ENCODE peak calls at places on chromosomes 11 and 22, in nine cellular contexts. One of them, this sample, is unnamed.

GRCh38 chr11:76234704-76235232 is 28.5 kb upstream of the WNT11 start:
- DNase-seq in ovary: peak
- DNase-seq in A549: no peak
- DNase-seq in stomach: peak
- DNase-seq in sigmoid colon: peak
- DNase-seq in tibial nerve: peak
- DNase-seq in HepG2: no peak
- DNase-seq in GM12878: no peak
- DNase-seq in suprapubic skin: peak
- DNase-seq in this sample: no peak

GRCh38 chr11:116232364-116232801 is 540.4 kb downstream of the BUD13 start:
- DNase-seq in ovary: no peak
- DNase-seq in A549: no peak
- DNase-seq in stomach: no peak
- DNase-seq in sigmoid colon: peak
- DNase-seq in tibial nerve: no peak
- DNase-seq in HepG2: no peak
- DNase-seq in GM12878: no peak
- DNase-seq in suprapubic skin: no peak
- DNase-seq in this sample: peak

GRCh38 chr11:5317301-5317700 is 6.8 kb downstream of the OR51B2 start:
- DNase-seq in ovary: no peak
- DNase-seq in A549: no peak
- DNase-seq in stomach: no peak
- DNase-seq in sigmoid colon: no peak
- DNase-seq in tibial nerve: no peak
- DNase-seq in HepG2: no peak
- DNase-seq in GM12878: no peak
- DNase-seq in suprapubic skin: no peak
- DNase-seq in this sample: no peak

GRCh38 chr11:8356731-8357504 is 93.2 kb upstream of the LMO1 start:
- DNase-seq in ovary: peak
- DNase-seq in A549: no peak
- DNase-seq in stomach: no peak
- DNase-seq in sigmoid colon: no peak
- DNase-seq in tibial nerve: no peak
- DNase-seq in HepG2: no peak
- DNase-seq in GM12878: no peak
- DNase-seq in suprapubic skin: no peak
- DNase-seq in this sample: no peak

GRCh38 chr11:7589861-7590260 is 76.1 kb downstream of the PPFIBP2 start:
- DNase-seq in ovary: no peak
- DNase-seq in A549: no peak
- DNase-seq in stomach: no peak
- DNase-seq in sigmoid colon: no peak
- DNase-seq in tibial nerve: no peak
- DNase-seq in HepG2: no peak
- DNase-seq in GM12878: no peak
- DNase-seq in suprapubic skin: no peak
- DNase-seq in this sample: no peak

GRCh38 chr22:27212081-27212480 is 554.7 kb downstream of the MIAT start:
- DNase-seq in ovary: no peak
- DNase-seq in A549: no peak
- DNase-seq in stomach: no peak
- DNase-seq in sigmoid colon: no peak
- DNase-seq in tibial nerve: no peak
- DNase-seq in HepG2: no peak
- DNase-seq in GM12878: no peak
- DNase-seq in suprapubic skin: no peak
- DNase-seq in this sample: no peak

GRCh38 chr22:47163876-47164513 is 401.5 kb downstream of the TBC1D22A start:
- DNase-seq in ovary: peak
- DNase-seq in A549: no peak
- DNase-seq in stomach: no peak
- DNase-seq in sigmoid colon: peak
- DNase-seq in tibial nerve: peak
- DNase-seq in HepG2: no peak
- DNase-seq in GM12878: no peak
- DNase-seq in suprapubic skin: peak
- DNase-seq in this sample: peak

GRCh38 chr11:69650081-69650831 is 9.3 kb downstream of the CCND1 start:
- DNase-seq in ovary: no peak
- DNase-seq in A549: no peak
- DNase-seq in stomach: no peak
- DNase-seq in sigmoid colon: peak
- DNase-seq in tibial nerve: no peak
- DNase-seq in HepG2: no peak
- DNase-seq in GM12878: no peak
- DNase-seq in suprapubic skin: no peak
- DNase-seq in this sample: no peak

GRCh38 chr11:60679879-60680278 is 19.5 kb upstream of the MS4A8 start:
- DNase-seq in ovary: no peak
- DNase-seq in A549: no peak
- DNase-seq in stomach: no peak
- DNase-seq in sigmoid colon: no peak
- DNase-seq in tibial nerve: no peak
- DNase-seq in HepG2: no peak
- DNase-seq in GM12878: no peak
- DNase-seq in suprapubic skin: no peak
- DNase-seq in this sample: no peak

GRCh38 chr11:60680455-60681119 is 18.8 kb upstream of the MS4A8 start:
- DNase-seq in ovary: no peak
- DNase-seq in A549: no peak
- DNase-seq in stomach: no peak
- DNase-seq in sigmoid colon: no peak
- DNase-seq in tibial nerve: no peak
- DNase-seq in HepG2: no peak
- DNase-seq in GM12878: no peak
- DNase-seq in suprapubic skin: no peak
- DNase-seq in this sample: no peak
- TF ChIP-seq EP300 in ovary: no peak
- TF ChIP-seq EP300 in A549: no peak
- TF ChIP-seq EP300 in stomach: no peak
- TF ChIP-seq EP300 in sigmoid colon: no peak
- TF ChIP-seq EP300 in tibial nerve: no peak
- TF ChIP-seq EP300 in HepG2: no peak
- TF ChIP-seq EP300 in GM12878: no peak
- TF ChIP-seq EP300 in suprapubic skin: no peak
- TF ChIP-seq EP300 in this sample: no peak

GRCh38 chr11:83674498-83674897 is 388.3 kb upstream of the CCDC90B start:
- DNase-seq in ovary: no peak
- DNase-seq in A549: no peak
- DNase-seq in stomach: no peak
- DNase-seq in sigmoid colon: no peak
- DNase-seq in tibial nerve: no peak
- DNase-seq in HepG2: no peak
- DNase-seq in GM12878: no peak
- DNase-seq in suprapubic skin: no peak
- DNase-seq in this sample: no peak
- TF ChIP-seq POLR2A in ovary: no peak
- TF ChIP-seq POLR2A in A549: no peak
- TF ChIP-seq POLR2A in stomach: no peak
- TF ChIP-seq POLR2A in sigmoid colon: no peak
- TF ChIP-seq POLR2A in tibial nerve: no peak
- TF ChIP-seq POLR2A in HepG2: no peak
- TF ChIP-seq POLR2A in GM12878: no peak
- TF ChIP-seq POLR2A in suprapubic skin: no peak
- TF ChIP-seq POLR2A in this sample: no peak

GRCh38 chr22:29106839-29107238 is 34.0 kb downstream of the KREMEN1 start:
- DNase-seq in ovary: no peak
- DNase-seq in A549: no peak
- DNase-seq in stomach: no peak
- DNase-seq in sigmoid colon: no peak
- DNase-seq in tibial nerve: no peak
- DNase-seq in HepG2: no peak
- DNase-seq in GM12878: no peak
- DNase-seq in suprapubic skin: no peak
- DNase-seq in this sample: no peak
- TF ChIP-seq EP300 in ovary: no peak
- TF ChIP-seq EP300 in A549: no peak
- TF ChIP-seq EP300 in stomach: no peak
- TF ChIP-seq EP300 in sigmoid colon: no peak
- TF ChIP-seq EP300 in tibial nerve: no peak
- TF ChIP-seq EP300 in HepG2: no peak
- TF ChIP-seq EP300 in GM12878: no peak
- TF ChIP-seq EP300 in suprapubic skin: no peak
- TF ChIP-seq EP300 in this sample: no peak

DNA sequence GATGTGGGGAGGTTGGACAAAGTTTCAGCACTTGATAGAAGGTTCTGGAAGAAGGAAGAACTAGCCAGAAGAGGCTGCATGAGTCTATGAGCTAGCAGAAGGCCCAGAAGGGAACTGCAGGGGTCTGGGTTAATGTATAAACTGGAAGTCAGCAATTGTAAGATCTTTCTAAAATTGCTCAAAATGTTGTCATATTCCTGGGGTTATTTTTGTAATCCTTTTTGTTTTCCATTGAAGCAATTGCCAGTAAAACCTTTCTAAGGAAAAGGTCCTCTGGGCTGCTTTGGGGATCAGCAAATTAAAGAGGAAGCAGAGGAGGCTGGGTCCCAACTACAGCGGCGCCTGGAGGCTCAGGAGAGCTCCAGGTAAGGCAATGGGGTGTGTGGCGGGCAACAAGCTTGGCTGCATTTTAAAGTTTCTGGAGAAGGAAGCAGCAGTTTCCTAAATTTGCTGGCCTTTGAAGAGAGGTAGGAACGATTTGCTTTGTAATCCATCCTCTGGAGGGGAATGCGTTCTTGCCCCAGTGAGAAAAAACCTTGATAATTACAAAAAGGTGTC is 29.3 kb downstream of the ADAMTS15 start:
- DNase-seq in ovary: no peak
- DNase-seq in A549: no peak
- DNase-seq in stomach: no peak
- DNase-seq in sigmoid colon: no peak
- DNase-seq in tibial nerve: no peak
- DNase-seq in HepG2: no peak
- DNase-seq in GM12878: no peak
- DNase-seq in suprapubic skin: no peak
- DNase-seq in this sample: no peak
- TF ChIP-seq POLR2A in ovary: no peak
- TF ChIP-seq POLR2A in A549: no peak
- TF ChIP-seq POLR2A in stomach: no peak
- TF ChIP-seq POLR2A in sigmoid colon: no peak
- TF ChIP-seq POLR2A in tibial nerve: no peak
- TF ChIP-seq POLR2A in HepG2: no peak
- TF ChIP-seq POLR2A in GM12878: no peak
- TF ChIP-seq POLR2A in suprapubic skin: no peak
- TF ChIP-seq POLR2A in this sample: no peak

GRCh38 chr11:27477831-27478230 is 5.2 kb upstream of the LGR4 start:
- DNase-seq in ovary: no peak
- DNase-seq in A549: no peak
- DNase-seq in stomach: no peak
- DNase-seq in sigmoid colon: no peak
- DNase-seq in tibial nerve: no peak
- DNase-seq in HepG2: no peak
- DNase-seq in GM12878: no peak
- DNase-seq in suprapubic skin: no peak
- DNase-seq in this sample: no peak

GRCh38 chr11:27487706-27488105 is 15.1 kb upstream of the LGR4 start:
- DNase-seq in ovary: no peak
- DNase-seq in A549: no peak
- DNase-seq in stomach: no peak
- DNase-seq in sigmoid colon: no peak
- DNase-seq in tibial nerve: no peak
- DNase-seq in HepG2: no peak
- DNase-seq in GM12878: no peak
- DNase-seq in suprapubic skin: no peak
- DNase-seq in this sample: no peak

GRCh38 chr11:27481992-27482391 is 9.4 kb upstream of the LGR4 start:
- DNase-seq in ovary: no peak
- DNase-seq in A549: no peak
- DNase-seq in stomach: no peak
- DNase-seq in sigmoid colon: no peak
- DNase-seq in tibial nerve: no peak
- DNase-seq in HepG2: no peak
- DNase-seq in GM12878: no peak
- DNase-seq in suprapubic skin: no peak
- DNase-seq in this sample: no peak

GRCh38 chr11:27485930-27486773 is 13.6 kb upstream of the LGR4 start:
- DNase-seq in ovary: no peak
- DNase-seq in A549: peak
- DNase-seq in stomach: no peak
- DNase-seq in sigmoid colon: no peak
- DNase-seq in tibial nerve: no peak
- DNase-seq in HepG2: peak
- DNase-seq in GM12878: no peak
- DNase-seq in suprapubic skin: no peak
- DNase-seq in this sample: no peak

DNA sequence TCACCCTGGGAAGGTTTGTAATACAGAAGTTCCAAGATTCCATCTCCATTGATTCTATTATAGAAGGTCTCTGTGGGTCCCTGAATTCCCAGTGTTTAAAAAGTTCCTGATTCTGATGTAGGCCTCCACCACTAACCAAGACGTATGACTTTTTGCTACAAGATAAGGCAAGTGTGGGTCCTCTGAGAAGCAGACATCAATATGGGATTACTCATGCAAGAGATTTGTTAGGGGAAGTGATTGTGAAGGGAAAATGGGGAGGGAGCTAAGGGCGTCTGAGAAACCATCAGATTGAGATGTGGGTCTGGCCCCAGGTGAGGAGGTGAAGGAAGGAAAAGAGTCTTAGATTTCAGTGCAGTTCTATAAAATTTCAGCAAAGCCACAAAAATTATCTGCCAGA is 10.2 kb upstream of the LGR4 start:
- DNase-seq in ovary: no peak
- DNase-seq in A549: no peak
- DNase-seq in stomach: no peak
- DNase-seq in sigmoid colon: no peak
- DNase-seq in tibial nerve: no peak
- DNase-seq in HepG2: no peak
- DNase-seq in GM12878: no peak
- DNase-seq in suprapubic skin: no peak
- DNase-seq in this sample: no peak
- TF ChIP-seq EP300 in ovary: no peak
- TF ChIP-seq EP300 in A549: no peak
- TF ChIP-seq EP300 in stomach: no peak
- TF ChIP-seq EP300 in sigmoid colon: no peak
- TF ChIP-seq EP300 in tibial nerve: no peak
- TF ChIP-seq EP300 in HepG2: no peak
- TF ChIP-seq EP300 in GM12878: no peak
- TF ChIP-seq EP300 in suprapubic skin: no peak
- TF ChIP-seq EP300 in this sample: no peak

This sample was measured in transverse colon.